ENCODE peak calls at places on chromosomes 6 and 20, in six cellular contexts. M is Peyer's patch, H is nucleus accumbens, U is body of pancreas, K is AG10803, Y is Right ventricle myocardium superior. G is an unnamed sample.

GRCh38 chr6:136889271-136890193 is 32.6 kb upstream of the SLC35D3 start:
- DNase-seq in M (no peak), H (no peak), U (peak; percentile 27), K (no peak), Y (no peak), G (no peak)

GRCh38 chr20:35523298-35523888 is 6.1 kb downstream of the C20orf173 start:
- DNase-seq in M (no peak), H (no peak), U (no peak), K (no peak), Y (no peak), G (no peak)

GRCh38 chr6:46538800-46539199 is 47.6 kb upstream of the RCAN2 start:
- DNase-seq in M (no peak), H (no peak), U (no peak), K (no peak), Y (no peak), G (no peak)

GRCh38 chr6:6545616-6546317 is 42.8 kb upstream of the LY86 start:
- DNase-seq in M (no peak), H (peak; percentile 63), U (no peak), K (no peak), Y (no peak), G (no peak)

GRCh38 chr6:157267654-157268053 is 55.7 kb downstream of the TMEM242 start:
- DNase-seq in M (peak; percentile 37), H (no peak), U (no peak), K (no peak), Y (no peak), G (no peak)

GRCh38 chr6:134764741-134765140 is 185.2 kb downstream of the ALDH8A1 start:
- DNase-seq in M (no peak), H (no peak), U (no peak), K (no peak), Y (no peak), G (no peak)

GRCh38 chr20:20366551-20366895 is 1.4 kb upstream of the INSM1 start:
- DNase-seq in M (no peak), H (no peak), U (no peak), K (no peak), Y (no peak), G (no peak)

GRCh38 chr6:168385858-168386735 is 54.9 kb upstream of the SMOC2 start:
- DNase-seq in M (no peak), H (no peak), U (no peak), K (no peak), Y (no peak), G (no peak)

GRCh38 chr6:136860043-136860442 is 37.7 kb downstream of the PEX7 start:
- DNase-seq in M (no peak), H (no peak), U (peak; percentile 27), K (no peak), Y (no peak), G (no peak)

GRCh38 chr20:63695419-63696310 is 787 bp upstream of the TNFRSF6B start:
- DNase-seq in M (no peak), H (no peak), U (no peak), K (no peak), Y (peak; percentile 88), G (no peak)

GRCh38 chr6:14596410-14596809 is 478.8 kb downstream of the CD83 start:
- DNase-seq in M (no peak), H (no peak), U (peak; percentile 60), K (peak; percentile 24), Y (peak; percentile 59), G (no peak)

GRCh38 chr6:166112580-166112979 is 55.1 kb downstream of the TBXT start:
- DNase-seq in M (no peak), H (no peak), U (no peak), K (peak; percentile 91), Y (no peak), G (no peak)

GRCh38 chr6:132298344-132298949 is 102.8 kb downstream of the MOXD1 start:
- DNase-seq in M (peak; percentile 75), H (peak; percentile 36), U (peak; percentile 58), K (peak; percentile 59), Y (no peak), G (no peak)

GRCh38 chr6:135638108-135638507 is 140.6 kb upstream of the AHI1 start:
- DNase-seq in M (no peak), H (no peak), U (no peak), K (no peak), Y (no peak), G (no peak)

GRCh38 chr20:23138226-23138625 is 52.1 kb upstream of the CD93 start:
- DNase-seq in M (no peak), H (no peak), U (no peak), K (no peak), Y (no peak), G (no peak)

GRCh38 chr20:16975682-16976081 is 227.5 kb downstream of the OTOR start:
- DNase-seq in M (no peak), H (no peak), U (no peak), K (no peak), Y (no peak), G (no peak)

GRCh38 chr6:87968435-87969278 is 79.0 kb upstream of the SPACA1 start:
- DNase-seq in M (peak; percentile 55), H (peak; percentile 24), U (no peak), K (no peak), Y (no peak), G (peak; percentile 3)

GRCh38 chr6:170480045-170480714 is 72.9 kb downstream of the PSMB1 start:
- DNase-seq in M (no peak), H (no peak), U (peak; percentile 10), K (no peak), Y (no peak), G (no peak)

GRCh38 chr20:47118641-47119040 is 224.0 kb downstream of the EYA2 start:
- DNase-seq in M (no peak), H (no peak), U (peak; percentile 28), K (no peak), Y (no peak), G (no peak)

GRCh38 chr20:35743693-35744491 is 1.8 kb upstream of the RBM39 start:
- DNase-seq in M (no peak), H (no peak), U (no peak), K (no peak), Y (no peak), G (no peak)

GRCh38 chr6:33843086-33843695 is 39.4 kb upstream of the MLN start:
- DNase-seq in M (no peak), H (no peak), U (no peak), K (peak; percentile 15), Y (no peak), G (no peak)

GRCh38 chr6:48032156-48032555 is 78.8 kb downstream of the PTCHD4 start:
- DNase-seq in M (no peak), H (no peak), U (no peak), K (peak; percentile 48), Y (no peak), G (no peak)

GRCh38 chr20:58212636-58213035 is 15.8 kb downstream of the ANKRD60 start:
- DNase-seq in M (no peak), H (no peak), U (no peak), K (no peak), Y (no peak), G (no peak)

GRCh38 chr20:26167499-26167898 is 470.8 kb upstream of the ZNF337 start:
- DNase-seq in M (no peak), H (no peak), U (no peak), K (peak; percentile 50), Y (no peak), G (no peak)

GRCh38 chr20:16639027-16639941 is 66.0 kb upstream of the KIF16B start:
- DNase-seq in M (no peak), H (no peak), U (no peak), K (no peak), Y (no peak), G (no peak)

GRCh38 chr20:43023836-43024235 is 165.9 kb downstream of the PTPRT start:
- DNase-seq in M (no peak), H (no peak), U (no peak), K (no peak), Y (no peak), G (no peak)

G was measured in stimulated activated naive CD4-positive, alpha-beta T cell.